ENCODE peak calls at places on chromosome 9, in seven cellular contexts. U is CD8-positive, alpha-beta memory T cell; A is CD8-positive, alpha-beta T cell; R is HEK293T; O is C1 segment of cervical spinal cord; M is activated gamma-delta T cell treated with Interleukin-2 at 50 U/mL for 16 hours; P is A172. W is an unnamed sample.

GRCh38 chr9:93329632-93330286 is 121.7 kb upstream of the FAM120A start:
- DNase-seq in U (no peak), A (no peak), R (no peak), O (no peak), M (no peak), P (no peak), W (no peak)

GRCh38 chr9:97759611-97760288 is 62.6 kb upstream of the XPA start:
- DNase-seq in U (no peak), A (no peak), R (no peak), O (no peak), M (no peak), P (no peak), W (no peak)

GRCh38 chr9:22030101-22030598 is 21.0 kb upstream of the CDKN2B start:
- DNase-seq in U (no peak), A (no peak), R (no peak), O (no peak), M (no peak), P (no peak), W (peak; percentile 75)

GRCh38 chr9:73684601-73685000 is 532.9 kb downstream of the ANXA1 start:
- DNase-seq in U (no peak), A (no peak), R (no peak), O (no peak), M (no peak), P (no peak), W (peak; percentile 79)

GRCh38 chr9:14692918-14693861 is at the start of gene ZDHHC21:
- DNase-seq in U (peak; percentile 35), A (peak; percentile 44), R (peak; percentile 59), O (no peak), M (peak; percentile 43), P (peak; percentile 11), W (peak; percentile 46)

GRCh38 chr9:122897969-122898368 is 7.2 kb downstream of the RC3H2 start:
- DNase-seq in U (no peak), A (no peak), R (no peak), O (no peak), M (no peak), P (no peak), W (no peak)

GRCh38 chr9:89811896-89812450 is 207.2 kb downstream of the GADD45G start:
- DNase-seq in U (no peak), A (no peak), R (no peak), O (no peak), M (no peak), P (no peak), W (no peak)

GRCh38 chr9:115883467-115884329 is 269.9 kb upstream of the PAPPA start:
- DNase-seq in U (no peak), A (no peak), R (peak; percentile 23), O (no peak), M (no peak), P (peak; percentile 55), W (peak; percentile 62)

GRCh38 chr9:120951960-120952630 is 25.5 kb upstream of the TRAF1 start:
- DNase-seq in U (no peak), A (no peak), R (no peak), O (no peak), M (no peak), P (no peak), W (no peak)

GRCh38 chr9:117718085-117718484 is 13.9 kb downstream of the TLR4 start:
- DNase-seq in U (no peak), A (no peak), R (no peak), O (no peak), M (no peak), P (peak; percentile 41), W (no peak)